ENCODE peak calls at places on chromosomes 12 and 14, in nine cellular contexts. Z, T, H, C, L, A, X, N and P are unnamed samples.

GRCh38 chr12:102169922-102170698 is 27.5 kb downstream of the PMCH start:
- DNase-seq in Z (peak; percentile 63), T (no peak), C (no peak), N (peak; percentile 31), X (no peak), H (no peak), L (peak; percentile 60), A (no peak), P (no peak)

GRCh38 chr12:62766516-62766915 is 168.4 kb downstream of the PPM1H start:
- DNase-seq in H (no peak), Z (no peak), T (no peak), X (no peak), C (no peak), L (no peak), A (no peak), N (no peak), P (no peak)

GRCh38 chr14:106372870-106373657 is 846.7 kb downstream of the TMEM121 start:
- DNase-seq in L (peak; percentile 8), T (peak; percentile 50), C (peak; percentile 91), Z (no peak), H (peak; percentile 72), N (peak; percentile 10), X (peak; percentile 95), A (no peak), P (no peak)

GRCh38 chr12:6533653-6534157 is 612 bp upstream of the GAPDH start:
- DNase-seq in A (peak; percentile 65), H (peak; percentile 68), X (peak; percentile 88), L (peak; percentile 83), T (no peak), C (peak; percentile 89), N (peak; percentile 97), Z (peak; percentile 84), P (no peak)

GRCh38 chr14:61476105-61476736 is 154.8 kb downstream of the PRKCH start:
- DNase-seq in X (no peak), A (no peak), L (no peak), Z (no peak), T (no peak), C (no peak), N (no peak), H (no peak), P (no peak)

GRCh38 chr12:89154743-89155530 is 197.4 kb downstream of the DUSP6 start:
- DNase-seq in Z (peak; percentile 8), N (no peak), L (no peak), T (no peak), A (no peak), C (no peak), H (no peak), X (no peak), P (no peak)

GRCh38 chr14:47148686-47149085 is 497.1 kb upstream of the RPL10L start:
- DNase-seq in H (no peak), X (no peak), L (no peak), Z (no peak), C (no peak), N (no peak), T (no peak), A (no peak), P (no peak)

GRCh38 chr12:53182836-53183235 is 2.1 kb upstream of the CSAD start:
- DNase-seq in H (no peak), X (no peak), T (no peak), C (no peak), N (no peak), L (peak; percentile 23), A (no peak), Z (no peak), P (no peak)

GRCh38 chr14:20757963-20758362 is 10.2 kb upstream of the EDDM3B start:
- DNase-seq in L (no peak), N (peak; percentile 51), A (no peak), C (no peak), Z (no peak), H (peak; percentile 34), X (peak; percentile 46), T (no peak), P (no peak)

GRCh38 chr12:106251636-106252035 is 3.8 kb upstream of the CKAP4 start:
- DNase-seq in C (no peak), N (no peak), T (no peak), H (no peak), X (no peak), A (no peak), Z (peak; percentile 56), L (peak; percentile 4), P (no peak)

GRCh38 chr12:110073049-110073831 is 24.9 kb upstream of the C12orf76 start:
- DNase-seq in Z (no peak), T (no peak), X (peak; percentile 54), C (no peak), N (no peak), A (peak; percentile 34), L (peak; percentile 25), H (peak; percentile 33), P (no peak)

GRCh38 chr12:95054206-95054605 is 19.2 kb downstream of the NR2C1 start:
- DNase-seq in X (no peak), Z (no peak), H (no peak), L (no peak), C (no peak), T (no peak), N (no peak), A (no peak), P (no peak)

GRCh38 chr12:95051241-95051640 is 22.2 kb downstream of the NR2C1 start:
- DNase-seq in H (no peak), X (no peak), L (no peak), A (no peak), Z (peak; percentile 7), C (no peak), T (no peak), N (no peak), P (no peak)
- H3K36me3 ChIP-seq in H (no peaks in the 10 kb centered on the region), X (peaks cover 79% of the 10 kb centered on the region), L (peaks cover 28% of the 10 kb centered on the region), A (peaks cover 51% of the 10 kb centered on the region), Z (peaks cover 22% of the 10 kb centered on the region), C (peaks cover 7% of the 10 kb centered on the region), T (peaks cover 24% of the 10 kb centered on the region), N (peaks cover 2% of the 10 kb centered on the region), P (peaks cover 6% of the 10 kb centered on the region)

GRCh38 chr14:103530390-103530789 is 1.4 kb downstream of the TRMT61A start:
- DNase-seq in X (peak; percentile 70), A (no peak), H (no peak), N (peak; percentile 62), Z (peak; percentile 13), L (peak; percentile 32), C (no peak), T (no peak), P (no peak)
- H3K4me1 ChIP-seq in X (peaks cover 35% of the 10 kb centered on the region), A (no peaks in the 10 kb centered on the region), H (peaks cover 41% of the 10 kb centered on the region), N (peaks cover 5% of the 10 kb centered on the region), Z (peaks cover 11% of the 10 kb centered on the region), L (peaks cover 22% of the 10 kb centered on the region), C (peaks cover 38% of the 10 kb centered on the region), T (peaks cover 31% of the 10 kb centered on the region), P (peaks cover 28% of the 10 kb centered on the region)

GRCh38 chr12:122421815-122422737 is at the start of gene CLIP1:
- DNase-seq in H (peak; percentile 70), T (peak; percentile 16), A (peak; percentile 59), N (peak; percentile 85), L (peak; percentile 74), Z (peak; percentile 65), C (peak; percentile 95), X (peak; percentile 60), P (no peak)
- H3K36me3 ChIP-seq in H (no peaks in the 10 kb centered on the region), T (no peaks in the 10 kb centered on the region), A (no peaks in the 10 kb centered on the region), N (no peaks in the 10 kb centered on the region), L (no peaks in the 10 kb centered on the region), Z (no peaks in the 10 kb centered on the region), C (no peaks in the 10 kb centered on the region), X (peaks cover 2% of the 10 kb centered on the region), P (no peaks in the 10 kb centered on the region)

GRCh38 chr12:108310489-108310888 is 28.6 kb downstream of the CMKLR1 start:
- DNase-seq in N (peak; percentile 60), C (no peak), L (no peak), T (no peak), Z (no peak), H (no peak), A (no peak), X (no peak), P (no peak)
- H3K4me1 ChIP-seq in N (peaks cover 10% of the 10 kb centered on the region), C (peaks cover 70% of the 10 kb centered on the region), L (no peaks in the 10 kb centered on the region), T (peaks cover 40% of the 10 kb centered on the region), Z (no peaks in the 10 kb centered on the region), H (peaks cover 5% of the 10 kb centered on the region), A (no peaks in the 10 kb centered on the region), X (peaks cover 12% of the 10 kb centered on the region), P (peaks cover 5% of the 10 kb centered on the region)

DNA sequence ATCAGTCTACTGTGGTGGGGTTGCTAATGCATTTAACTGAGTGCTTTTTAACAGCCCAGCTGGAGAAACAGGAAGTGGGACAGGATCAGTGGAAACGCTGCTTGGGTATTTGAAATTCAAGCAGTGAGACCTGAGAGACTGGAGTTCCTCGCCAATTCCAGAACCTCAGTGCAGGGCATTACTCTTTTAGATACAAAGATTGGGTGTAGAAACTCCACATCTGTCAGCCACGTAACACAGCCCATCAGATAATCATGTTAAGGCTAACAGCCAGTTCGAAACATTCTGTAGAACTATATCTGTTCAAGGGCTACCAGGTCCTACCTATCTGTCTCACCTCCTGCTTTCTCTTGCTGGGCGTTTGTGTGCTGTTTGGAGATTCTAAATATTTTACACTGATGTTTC is 45.5 kb downstream of the RAD52 start:
- DNase-seq in C (no peak), X (no peak), A (no peak), H (no peak), N (peak; percentile 83), L (no peak), T (no peak), Z (no peak), P (no peak)
- H3K36me3 ChIP-seq in C (peaks cover 82% of the 10 kb centered on the region), X (peaks cover 98% of the 10 kb centered on the region), A (peaks cover 89% of the 10 kb centered on the region), H (no peaks in the 10 kb centered on the region), N (peaks cover 10% of the 10 kb centered on the region), L (peaks cover 45% of the 10 kb centered on the region), T (peaks cover 58% of the 10 kb centered on the region), Z (peaks cover 61% of the 10 kb centered on the region), P (peaks cover 41% of the 10 kb centered on the region)